ENCODE peak calls at places on chromosomes 12 and 14, in eight cellular contexts. V is mesothelial cell of epicardium; X is stimulated activated CD4-positive, alpha-beta T cell treated with anti-CD3 and anti-CD28 coated beads, Interleukin-4, amount 100 ng/mL, for 4 hours; F is activated T-cell treated with anti-CD3 and anti-CD28 coated beads for 1 hour; O is HTR-8/SVneo; E is iPS-NIHi11; W is stimulated activated CD8-positive, alpha-beta memory T cell treated with anti-CD3 and anti-CD28 coated beads, Interleukin-15, amount 100 ng/mL, for 48 hours; Z is fibroblast of mammary gland. C is an unnamed sample.

GRCh38 chr14:99726538-99727095 is 42.5 kb downstream of the CYP46A1 start:
- DNase-seq in E (no peak), O (no peak), W (no peak), X (no peak), F (no peak), Z (no peak), V (peak; percentile 27), C (no peak)

GRCh38 chr14:63713058-63713457 is 14.8 kb downstream of the SGPP1 start:
- DNase-seq in O (no peak), Z (no peak), W (no peak), X (no peak), V (no peak), E (no peak), F (no peak), C (no peak)

GRCh38 chr12:91922674-91923073 is 223.0 kb downstream of the BTG1 start:
- DNase-seq in W (no peak), V (no peak), F (no peak), X (no peak), Z (no peak), E (no peak), O (no peak), C (no peak)

GRCh38 chr14:26138764-26139445 is 458.9 kb downstream of the NOVA1 start:
- DNase-seq in Z (peak; percentile 60), O (no peak), F (no peak), E (peak; percentile 14), V (no peak), X (no peak), W (no peak), C (no peak)

GRCh38 chr12:95073698-95074520 is 491 bp upstream of the NR2C1 start:
- DNase-seq in Z (no peak), V (no peak), E (no peak), O (no peak), W (no peak), F (no peak), X (no peak), C (no peak)

GRCh38 chr12:2287589-2287988 is 234.8 kb downstream of the CACNA1C start:
- DNase-seq in V (no peak), Z (no peak), W (no peak), O (no peak), X (no peak), F (no peak), E (no peak), C (no peak)

GRCh38 chr12:1662761-1663439 is 28.0 kb upstream of the ADIPOR2 start:
- DNase-seq in X (peak; percentile 23), E (peak; percentile 74), V (peak; percentile 72), F (no peak), W (no peak), Z (peak; percentile 28), O (no peak), C (no peak)

GRCh38 chr12:124315316-124315924 is 20.5 kb downstream of the RFLNA start:
- DNase-seq in W (no peak), F (no peak), X (no peak), Z (no peak), E (no peak), O (no peak), V (no peak), C (no peak)

GRCh38 chr14:78319826-78320635 is 149.9 kb downstream of the NRXN3 start:
- DNase-seq in X (no peak), W (no peak), E (no peak), F (no peak), V (no peak), O (no peak), Z (peak; percentile 11), C (no peak)

GRCh38 chr12:77983859-77984258 is 153.2 kb downstream of the NAV3 start:
- DNase-seq in X (no peak), V (no peak), W (no peak), O (no peak), F (no peak), Z (no peak), E (no peak), C (no peak)

GRCh38 chr12:110927545-110927944 is 7.2 kb upstream of the MYL2 start:
- DNase-seq in X (no peak), Z (no peak), F (no peak), E (no peak), W (no peak), O (no peak), V (no peak), C (no peak)

GRCh38 chr12:11949738-11950403 is 120.9 kb upstream of the BCL2L14 start:
- DNase-seq in F (no peak), O (no peak), E (no peak), V (no peak), X (no peak), Z (no peak), W (no peak), C (no peak)

GRCh38 chr14:59085207-59085739 is 103.2 kb upstream of the DAAM1 start:
- DNase-seq in F (no peak), Z (no peak), V (no peak), X (no peak), W (no peak), E (no peak), O (no peak), C (no peak)

GRCh38 chr12:15818418-15818817 is 29.2 kb upstream of the EPS8 start:
- DNase-seq in E (no peak), F (no peak), W (no peak), Z (no peak), X (no peak), V (no peak), O (no peak), C (no peak)

GRCh38 chr12:6534914-6535696 is 788 bp downstream of the GAPDH start:
- DNase-seq in W (no peak), F (peak; percentile 60), Z (peak; percentile 82), E (peak; percentile 72), X (peak; percentile 76), O (peak; percentile 66), V (peak; percentile 73), C (no peak)

GRCh38 chr12:70908978-70909377 is 11.6 kb downstream of the PTPRR start:
- DNase-seq in F (no peak), W (no peak), Z (no peak), O (no peak), X (no peak), V (no peak), E (no peak), C (no peak)

GRCh38 chr12:109053382-109054123 is 1.2 kb downstream of the USP30 start:
- DNase-seq in V (no peak), X (peak; percentile 34), F (no peak), O (no peak), W (no peak), Z (peak; percentile 5), E (no peak), C (no peak)

GRCh38 chr14:42222924-42223471 is 616.3 kb downstream of the LRFN5 start:
- DNase-seq in W (no peak), X (no peak), F (no peak), Z (peak; percentile 95), V (no peak), O (peak; percentile 10), E (no peak), C (peak; percentile 29)

GRCh38 chr14:30564868-30565248 is 5.9 kb downstream of the G2E3 start:
- DNase-seq in X (no peak), W (no peak), E (no peak), O (no peak), V (no peak), F (no peak), Z (no peak), C (no peak)

C was measured in AG04449.